ENCODE peak calls at places on chromosomes 12 and 14, in four cellular contexts. D is upper lobe of right lung, E is OCI-LY7, F is ovary. M is an unnamed sample.

GRCh38 chr14:50532502-50533313 is at the start of gene MAP4K5:
- DNase-seq in D (peak), E (peak), F (peak), M (peak)

GRCh38 chr12:47591795-47592194 is 114.0 kb downstream of the RPAP3 start:
- DNase-seq in E (no peak), F (no peak), D (no peak), M (no peak)

GRCh38 chr12:130863298-130863697 is 8.6 kb upstream of the RAN start:
- DNase-seq in E (no peak), D (no peak), F (no peak), M (no peak)

GRCh38 chr12:24707379-24707778 is 241.5 kb downstream of the BCAT1 start:
- DNase-seq in D (no peak), E (no peak), F (no peak), M (no peak)

GRCh38 chr14:55477680-55478079 is 37.3 kb upstream of the TBPL2 start:
- DNase-seq in D (no peak), F (no peak), E (no peak), M (no peak)

GRCh38 chr14:59116984-59117415 is 71.5 kb upstream of the DAAM1 start:
- DNase-seq in F (no peak), D (no peak), E (peak), M (peak)

GRCh38 chr14:85991156-85991555 is 461.2 kb downstream of the FLRT2 start:
- DNase-seq in F (no peak), E (no peak), D (no peak), M (no peak)

GRCh38 chr14:35319509-35319908 is 27.3 kb downstream of the PSMA6 start:
- DNase-seq in F (no peak), D (no peak), E (no peak), M (no peak)

GRCh38 chr12:12506541-12506940 is 56.1 kb downstream of the DUSP16 start:
- DNase-seq in E (no peak), F (peak), D (no peak), M (no peak)

GRCh38 chr14:29518335-29518734 is 409.3 kb downstream of the PRKD1 start:
- DNase-seq in E (no peak), D (no peak), F (no peak), M (no peak)
- TF ChIP-seq CTCF in E (no peak), D (no peak), F (no peak), M (no peak)

GRCh38 chr14:31286456-31287293 is 79.1 kb upstream of the HECTD1 start:
- DNase-seq in E (no peak), F (no peak), D (no peak), M (no peak)
- TF ChIP-seq CTCF in E (peak), F (no peak), D (peak), M (no peak)

GRCh38 chr12:58247633-58248032 is 306.3 kb downstream of the ATP23 start:
- DNase-seq in F (no peak), E (no peak), D (no peak), M (no peak)
- TF ChIP-seq CTCF in F (no peak), E (peak), D (no peak), M (no peak)

DNA sequence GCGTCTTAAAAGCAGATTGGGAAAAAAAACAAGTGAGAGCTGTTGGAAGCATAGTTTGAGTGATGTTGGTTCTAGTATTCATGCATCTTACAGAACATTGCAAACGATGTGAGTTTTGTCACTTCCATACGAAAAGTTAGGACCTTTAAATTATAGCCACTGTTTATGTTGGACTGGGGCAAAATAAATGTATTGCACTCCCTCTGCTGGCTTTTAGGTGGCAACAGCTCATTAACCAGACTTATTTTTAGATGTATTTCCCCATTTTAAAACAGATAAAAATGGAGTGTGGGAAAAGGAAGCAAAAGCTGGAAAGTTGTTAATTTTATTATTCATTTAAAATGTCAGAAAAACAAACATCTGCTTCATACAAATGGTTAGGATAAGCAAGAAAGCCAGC is 111.9 kb downstream of the LGR5 start:
- DNase-seq in F (no peak), E (peak), D (no peak), M (no peak)
- TF ChIP-seq CTCF in F (no peak), E (peak), D (no peak), M (peak)

GRCh38 chr14:96263347-96264199 is 7.6 kb downstream of the BDKRB1 start:
- DNase-seq in E (peak), F (no peak), D (no peak), M (no peak)

GRCh38 chr14:96264200-96264553 is 8.2 kb downstream of the BDKRB1 start:
- DNase-seq in D (no peak), F (no peak), E (no peak), M (no peak)

GRCh38 chr14:96267336-96267735 is 11.3 kb downstream of the BDKRB1 start:
- DNase-seq in D (no peak), E (no peak), F (no peak), M (no peak)

GRCh38 chr14:96265387-96265786 is 9.4 kb downstream of the BDKRB1 start:
- DNase-seq in D (no peak), F (no peak), E (no peak), M (no peak)

GRCh38 chr14:96264850-96265249 is 8.8 kb downstream of the BDKRB1 start:
- DNase-seq in F (no peak), D (no peak), E (no peak), M (no peak)
- TF ChIP-seq CTCF in F (no peak), D (peak), E (peak), M (no peak)